ENCODE peak calls at places on chromosome 20, in five cellular contexts. D, G, K, P and Y are unnamed samples.

GRCh38 chr20:11976966-11977365 is 59.3 kb downstream of the BTBD3 start:
- DNase-seq in P (no peak), G (no peak), D (no peak), K (no peak), Y (no peak)

GRCh38 chr20:48128436-48128835 is 343.2 kb upstream of the SULF2 start:
- DNase-seq in P (no peak), G (no peak), D (no peak), K (no peak), Y (no peak)

GRCh38 chr20:37990571-37991151 is 42.6 kb downstream of the TTI1 start:
- DNase-seq in K (no peak), G (peak), P (no peak), D (peak), Y (no peak)

GRCh38 chr20:62367136-62367482 is at the start of gene LAMA5:
- DNase-seq in D (no peak), K (no peak), P (no peak), G (no peak), Y (peak)

GRCh38 chr20:10508468-10509251 is 73.6 kb downstream of the SLX4IP start:
- DNase-seq in P (no peak), K (peak), G (no peak), D (no peak), Y (peak)

GRCh38 chr20:57092112-57092899 is 174.1 kb downstream of the BMP7 start:
- DNase-seq in K (peak), P (peak), D (peak), G (peak), Y (peak)

GRCh38 chr20:63496404-63497120 is 2.3 kb downstream of the EEF1A2 start:
- DNase-seq in G (peak), D (no peak), K (peak), P (no peak), Y (peak)

GRCh38 chr20:45362804-45363610 is at the start of gene SYS1:
- DNase-seq in D (peak), P (peak), G (peak), K (peak), Y (peak)

GRCh38 chr20:12068146-12068545 is 150.5 kb downstream of the BTBD3 start:
- DNase-seq in K (peak), P (no peak), D (no peak), G (no peak), Y (peak)

GRCh38 chr20:26135325-26136110 is 438.9 kb upstream of the ZNF337 start:
- DNase-seq in G (no peak), K (no peak), P (no peak), D (no peak), Y (no peak)

GRCh38 chr20:59137532-59137931 is 26.1 kb upstream of the ZNF831 start:
- DNase-seq in G (no peak), K (no peak), P (no peak), D (no peak), Y (no peak)

GRCh38 chr20:37343212-37343993 is 2.5 kb upstream of the SRC start:
- DNase-seq in P (no peak), K (no peak), D (no peak), G (no peak), Y (peak)

GRCh38 chr20:40630723-40631631 is 58.1 kb downstream of the MAFB start:
- DNase-seq in G (peak), D (no peak), K (no peak), P (no peak), Y (peak)

GRCh38 chr20:36173451-36173933 is 19.0 kb downstream of the EPB41L1 start:
- DNase-seq in K (peak), D (no peak), P (no peak), G (no peak), Y (peak)

GRCh38 chr20:61932711-61933480 is 132.8 kb downstream of the TAF4 start:
- DNase-seq in K (no peak), P (no peak), G (no peak), D (no peak), Y (no peak)

GRCh38 chr20:4471221-4471620 is 250.5 kb upstream of the PRND start:
- DNase-seq in G (no peak), K (no peak), D (no peak), P (no peak), Y (no peak)

GRCh38 chr20:63732118-63733095 is 4.1 kb upstream of the LIME1 start:
- DNase-seq in G (peak), D (no peak), K (no peak), P (no peak), Y (no peak)

GRCh38 chr20:38209054-38209675 is 44.1 kb upstream of the TGM2 start:
- DNase-seq in P (no peak), K (no peak), G (peak), D (no peak), Y (peak)

GRCh38 chr20:54793270-54793992 is 318.0 kb downstream of the DOK5 start:
- DNase-seq in P (no peak), G (no peak), K (no peak), D (no peak), Y (no peak)

GRCh38 chr20:57958050-57958420 is 248.2 kb upstream of the PMEPA1 start:
- DNase-seq in K (no peak), P (no peak), D (no peak), G (no peak), Y (no peak)

GRCh38 chr20:50431066-50431450 is 79.1 kb upstream of the PTPN1 start:
- DNase-seq in G (no peak), D (no peak), P (no peak), K (no peak), Y (no peak)

GRCh38 chr20:11791316-11792228 is 126.1 kb upstream of the BTBD3 start:
- DNase-seq in D (no peak), G (no peak), P (no peak), K (peak), Y (peak)

GRCh38 chr20:57867181-57867803 is 157.5 kb upstream of the PMEPA1 start:
- DNase-seq in P (no peak), K (no peak), D (no peak), G (no peak), Y (peak)

GRCh38 chr20:51172558-51173428 is 149.9 kb upstream of the KCNG1 start:
- DNase-seq in P (no peak), G (no peak), K (peak), D (no peak), Y (peak)

GRCh38 chr20:10696650-10697049 is 22.9 kb upstream of the JAG1 start:
- DNase-seq in K (peak), D (no peak), G (no peak), P (no peak), Y (no peak)

GRCh38 chr20:8082999-8083398 is 49.1 kb upstream of the PLCB1 start:
- DNase-seq in G (no peak), K (no peak), D (no peak), P (no peak), Y (no peak)

GRCh38 chr20:6075428-6076219 is 21.8 kb upstream of the LRRN4 start:
- DNase-seq in G (no peak), P (no peak), K (no peak), D (no peak), Y (no peak)

GRCh38 chr20:48142258-48142657 is 357.0 kb upstream of the SULF2 start:
- DNase-seq in P (no peak), G (no peak), K (no peak), D (no peak), Y (no peak)

GRCh38 chr20:51526105-51526470 is 16.4 kb downstream of the NFATC2 start:
- DNase-seq in P (no peak), D (no peak), K (no peak), G (no peak), Y (no peak)

GRCh38 chr20:44576297-44576696 is 6.1 kb upstream of the PKIG start:
- DNase-seq in G (no peak), K (no peak), P (no peak), D (no peak), Y (no peak)

GRCh38 chr20:47727170-47727880 is 58.0 kb downstream of the SULF2 start:
- DNase-seq in K (no peak), D (peak), P (peak), G (no peak), Y (no peak)